ENCODE peak calls at places on chromosomes 1 and 21, in five cellular contexts. E is NCI-H1092 treated with DMSO at 0.1 percent for 48 hours, B is trophoblast cell, I is non-pigmented ciliary epithelial cell, R is DMS 273 treated with DMSO at 0.1 percent for 48 hours. O is an unnamed sample.

GRCh38 chr1:165891461-165891860 is 64.0 kb downstream of the UCK2 start:
- DNase-seq in B (no peak), I (no peak), E (no peak), R (no peak), O (no peak)

GRCh38 chr1:112579801-112580510 is 39.0 kb downstream of the ST7L start:
- DNase-seq in I (no peak), E (no peak), R (no peak), B (peak), O (no peak)

GRCh38 chr1:11982010-11982392 is 1.8 kb downstream of the MFN2 start:
- DNase-seq in E (no peak), R (no peak), B (no peak), I (no peak), O (no peak)

GRCh38 chr1:231334079-231334666 is 3.5 kb downstream of the EXOC8 start:
- DNase-seq in B (no peak), R (no peak), E (no peak), I (no peak), O (no peak)

GRCh38 chr1:47936916-47937551 is 60.2 kb downstream of the TRABD2B start:
- DNase-seq in B (no peak), E (no peak), R (no peak), I (no peak), O (no peak)

GRCh38 chr1:206470692-206471414 is 577 bp downstream of the IKBKE start:
- DNase-seq in R (no peak), I (peak), B (no peak), E (peak), O (no peak)

GRCh38 chr1:67957026-67957425 is 93.4 kb downstream of the DIRAS3 start:
- DNase-seq in I (no peak), B (no peak), E (no peak), R (peak), O (no peak)

GRCh38 chr21:45075606-45076244 is 1.3 kb downstream of the ADARB1 start:
- DNase-seq in R (no peak), E (no peak), I (no peak), B (no peak), O (no peak)

GRCh38 chr21:41854426-41854995 is 24.6 kb downstream of the PRDM15 start:
- DNase-seq in I (no peak), R (no peak), B (no peak), E (no peak), O (no peak)

GRCh38 chr1:156795787-156796186 is 20.9 kb downstream of the SH2D2A start:
- DNase-seq in R (no peak), I (no peak), E (no peak), B (no peak), O (no peak)

GRCh38 chr1:53971718-53972117 is 25.6 kb downstream of the LRRC42 start:
- DNase-seq in I (no peak), B (no peak), R (no peak), E (no peak), O (no peak)

GRCh38 chr1:159978107-159978398 is 24.0 kb upstream of the SLAMF9 start:
- DNase-seq in I (no peak), E (no peak), B (no peak), R (no peak), O (no peak)

GRCh38 chr1:111592389-111593361 is 26.9 kb upstream of the RAP1A start:
- DNase-seq in E (peak), R (peak), B (peak), I (no peak), O (no peak)

GRCh38 chr1:19397217-19397945 is 85.3 kb downstream of the SLC66A1 start:
- DNase-seq in B (no peak), E (no peak), I (no peak), R (no peak), O (no peak)

GRCh38 chr1:247115141-247115510 is 11.0 kb upstream of the ZNF669 start:
- DNase-seq in I (no peak), B (no peak), R (no peak), E (no peak), O (no peak)

GRCh38 chr1:91745649-91746383 is 140.1 kb downstream of the TGFBR3 start:
- DNase-seq in E (no peak), R (no peak), B (no peak), I (no peak), O (peak)

GRCh38 chr1:116242741-116243140 is 130.3 kb upstream of the ATP1A1 start:
- DNase-seq in I (no peak), E (no peak), B (no peak), R (no peak), O (no peak)

GRCh38 chr1:55206210-55206609 is 9.0 kb downstream of the USP24 start:
- DNase-seq in I (no peak), B (no peak), R (no peak), E (no peak), O (no peak)

GRCh38 chr1:165169028-165169427 is 187.5 kb downstream of the LMX1A start:
- DNase-seq in I (no peak), R (no peak), B (peak), E (no peak), O (no peak)

GRCh38 chr21:42201615-42202161 is 17.3 kb upstream of the ABCG1 start:
- DNase-seq in E (no peak), I (no peak), R (no peak), B (no peak), O (no peak)

GRCh38 chr1:237250055-237250454 is 208.1 kb downstream of the RYR2 start:
- DNase-seq in I (no peak), B (no peak), R (no peak), E (no peak), O (no peak)

GRCh38 chr21:45469273-45470086 is 64.5 kb downstream of the COL18A1 start:
- DNase-seq in I (no peak), B (no peak), E (no peak), R (no peak), O (no peak)

GRCh38 chr1:119689511-119689910 is 22.2 kb upstream of the PHGDH start:
- DNase-seq in B (no peak), R (no peak), E (no peak), I (no peak), O (no peak)

O was measured in NCI-H1105 treated with DMSO at 0.1 percent for 48 hours.